ENCODE peak calls at places on chromosomes 11 and 22, in seven cellular contexts. One of them, this sample, is unnamed.

GRCh38 chr22:45896153-45896951 is 80.6 kb downstream of the WNT7B start:
- DNase-seq in GM12865: no peak
- DNase-seq in NCI-H69: no peak
- DNase-seq in NCI-H1105: no peak
- DNase-seq in GM03348: no peak
- DNase-seq in IMR-90: no peak
- DNase-seq in stimulated activated CD8-positive, alpha-beta memory T cell treated with anti-CD3 and anti-CD28 coated beads, Interleukin-4, amount 100 ng/mL, for 48 hours: no peak
- DNase-seq in this sample: no peak

GRCh38 chr11:103257360-103257759 is 148.1 kb downstream of the DYNC2H1 start:
- DNase-seq in IMR-90: peak
- DNase-seq in NCI-H1105: peak
- DNase-seq in GM12865: no peak
- DNase-seq in GM03348: peak
- DNase-seq in stimulated activated CD8-positive, alpha-beta memory T cell treated with anti-CD3 and anti-CD28 coated beads, Interleukin-4, amount 100 ng/mL, for 48 hours: no peak
- DNase-seq in NCI-H69: peak
- DNase-seq in this sample: no peak

GRCh38 chr11:2795491-2795991 is 90.0 kb downstream of the CDKN1C start:
- DNase-seq in IMR-90: no peak
- DNase-seq in NCI-H69: no peak
- DNase-seq in NCI-H1105: no peak
- DNase-seq in stimulated activated CD8-positive, alpha-beta memory T cell treated with anti-CD3 and anti-CD28 coated beads, Interleukin-4, amount 100 ng/mL, for 48 hours: no peak
- DNase-seq in GM12865: no peak
- DNase-seq in GM03348: no peak
- DNase-seq in this sample: no peak

GRCh38 chr11:112281776-112282175 is 21.1 kb upstream of the PLET1 start:
- DNase-seq in IMR-90: no peak
- DNase-seq in NCI-H1105: no peak
- DNase-seq in GM03348: no peak
- DNase-seq in stimulated activated CD8-positive, alpha-beta memory T cell treated with anti-CD3 and anti-CD28 coated beads, Interleukin-4, amount 100 ng/mL, for 48 hours: no peak
- DNase-seq in GM12865: peak
- DNase-seq in NCI-H69: peak
- DNase-seq in this sample: no peak

GRCh38 chr11:113675003-113675471 is 31.1 kb downstream of the TMPRSS5 start:
- DNase-seq in GM03348: peak
- DNase-seq in GM12865: peak
- DNase-seq in NCI-H1105: no peak
- DNase-seq in stimulated activated CD8-positive, alpha-beta memory T cell treated with anti-CD3 and anti-CD28 coated beads, Interleukin-4, amount 100 ng/mL, for 48 hours: peak
- DNase-seq in IMR-90: peak
- DNase-seq in NCI-H69: no peak
- DNase-seq in this sample: no peak

GRCh38 chr11:63829823-63830489 is 9.0 kb upstream of the MARK2 start:
- DNase-seq in GM03348: peak
- DNase-seq in NCI-H1105: no peak
- DNase-seq in stimulated activated CD8-positive, alpha-beta memory T cell treated with anti-CD3 and anti-CD28 coated beads, Interleukin-4, amount 100 ng/mL, for 48 hours: no peak
- DNase-seq in IMR-90: peak
- DNase-seq in GM12865: peak
- DNase-seq in NCI-H69: peak
- DNase-seq in this sample: no peak

GRCh38 chr11:113401718-113402117 is 14.1 kb downstream of the ANKK1 start:
- DNase-seq in IMR-90: no peak
- DNase-seq in NCI-H69: peak
- DNase-seq in GM12865: no peak
- DNase-seq in GM03348: no peak
- DNase-seq in NCI-H1105: peak
- DNase-seq in stimulated activated CD8-positive, alpha-beta memory T cell treated with anti-CD3 and anti-CD28 coated beads, Interleukin-4, amount 100 ng/mL, for 48 hours: no peak
- DNase-seq in this sample: no peak

GRCh38 chr22:32695451-32695891 is 106.0 kb upstream of the TIMP3 start:
- DNase-seq in stimulated activated CD8-positive, alpha-beta memory T cell treated with anti-CD3 and anti-CD28 coated beads, Interleukin-4, amount 100 ng/mL, for 48 hours: no peak
- DNase-seq in NCI-H1105: no peak
- DNase-seq in IMR-90: peak
- DNase-seq in NCI-H69: no peak
- DNase-seq in GM03348: peak
- DNase-seq in GM12865: no peak
- DNase-seq in this sample: no peak

GRCh38 chr22:36226189-36226588 is 13.1 kb downstream of the APOL2 start:
- DNase-seq in NCI-H69: no peak
- DNase-seq in stimulated activated CD8-positive, alpha-beta memory T cell treated with anti-CD3 and anti-CD28 coated beads, Interleukin-4, amount 100 ng/mL, for 48 hours: peak
- DNase-seq in NCI-H1105: no peak
- DNase-seq in GM03348: no peak
- DNase-seq in GM12865: no peak
- DNase-seq in IMR-90: no peak
- DNase-seq in this sample: no peak

GRCh38 chr11:77879218-77879617 is 58.3 kb downstream of the AAMDC start:
- DNase-seq in GM12865: peak
- DNase-seq in stimulated activated CD8-positive, alpha-beta memory T cell treated with anti-CD3 and anti-CD28 coated beads, Interleukin-4, amount 100 ng/mL, for 48 hours: no peak
- DNase-seq in NCI-H69: peak
- DNase-seq in GM03348: no peak
- DNase-seq in IMR-90: peak
- DNase-seq in NCI-H1105: peak
- DNase-seq in this sample: no peak

GRCh38 chr22:46317646-46318045 is 17.9 kb upstream of the TRMU start:
- DNase-seq in NCI-H1105: no peak
- DNase-seq in stimulated activated CD8-positive, alpha-beta memory T cell treated with anti-CD3 and anti-CD28 coated beads, Interleukin-4, amount 100 ng/mL, for 48 hours: no peak
- DNase-seq in IMR-90: no peak
- DNase-seq in GM12865: no peak
- DNase-seq in GM03348: no peak
- DNase-seq in NCI-H69: no peak
- DNase-seq in this sample: no peak

GRCh38 chr11:91173701-91174100 is 950.9 kb upstream of the CHORDC1 start:
- DNase-seq in IMR-90: peak
- DNase-seq in GM12865: no peak
- DNase-seq in stimulated activated CD8-positive, alpha-beta memory T cell treated with anti-CD3 and anti-CD28 coated beads, Interleukin-4, amount 100 ng/mL, for 48 hours: no peak
- DNase-seq in GM03348: no peak
- DNase-seq in NCI-H69: no peak
- DNase-seq in NCI-H1105: no peak
- DNase-seq in this sample: no peak

GRCh38 chr11:122343247-122343646 is 227.2 kb upstream of the BLID start:
- DNase-seq in GM12865: no peak
- DNase-seq in NCI-H69: no peak
- DNase-seq in IMR-90: no peak
- DNase-seq in GM03348: peak
- DNase-seq in stimulated activated CD8-positive, alpha-beta memory T cell treated with anti-CD3 and anti-CD28 coated beads, Interleukin-4, amount 100 ng/mL, for 48 hours: no peak
- DNase-seq in NCI-H1105: no peak
- DNase-seq in this sample: no peak

GRCh38 chr11:64192429-64192828 is 6.5 kb downstream of the STIP1 start:
- DNase-seq in NCI-H69: no peak
- DNase-seq in IMR-90: no peak
- DNase-seq in GM03348: no peak
- DNase-seq in stimulated activated CD8-positive, alpha-beta memory T cell treated with anti-CD3 and anti-CD28 coated beads, Interleukin-4, amount 100 ng/mL, for 48 hours: no peak
- DNase-seq in GM12865: no peak
- DNase-seq in NCI-H1105: no peak
- DNase-seq in this sample: no peak

GRCh38 chr22:41197808-41198585 is 7.1 kb upstream of the L3MBTL2 start:
- DNase-seq in NCI-H69: peak
- DNase-seq in GM12865: no peak
- DNase-seq in IMR-90: no peak
- DNase-seq in GM03348: no peak
- DNase-seq in stimulated activated CD8-positive, alpha-beta memory T cell treated with anti-CD3 and anti-CD28 coated beads, Interleukin-4, amount 100 ng/mL, for 48 hours: peak
- DNase-seq in NCI-H1105: peak
- DNase-seq in this sample: no peak

GRCh38 chr11:18145025-18145424 is 12.7 kb downstream of the MRGPRX3 start:
- DNase-seq in GM12865: no peak
- DNase-seq in NCI-H69: no peak
- DNase-seq in IMR-90: no peak
- DNase-seq in NCI-H1105: no peak
- DNase-seq in GM03348: no peak
- DNase-seq in stimulated activated CD8-positive, alpha-beta memory T cell treated with anti-CD3 and anti-CD28 coated beads, Interleukin-4, amount 100 ng/mL, for 48 hours: no peak
- DNase-seq in this sample: no peak

GRCh38 chr11:32615422-32615821 is 31.8 kb downstream of the EIF3M start:
- DNase-seq in NCI-H69: no peak
- DNase-seq in GM12865: no peak
- DNase-seq in GM03348: no peak
- DNase-seq in NCI-H1105: no peak
- DNase-seq in IMR-90: no peak
- DNase-seq in stimulated activated CD8-positive, alpha-beta memory T cell treated with anti-CD3 and anti-CD28 coated beads, Interleukin-4, amount 100 ng/mL, for 48 hours: no peak
- DNase-seq in this sample: no peak

GRCh38 chr11:28727254-28727653 is 619.1 kb downstream of the METTL15 start:
- DNase-seq in GM12865: no peak
- DNase-seq in GM03348: peak
- DNase-seq in NCI-H69: no peak
- DNase-seq in NCI-H1105: no peak
- DNase-seq in stimulated activated CD8-positive, alpha-beta memory T cell treated with anti-CD3 and anti-CD28 coated beads, Interleukin-4, amount 100 ng/mL, for 48 hours: no peak
- DNase-seq in IMR-90: peak
- DNase-seq in this sample: no peak

GRCh38 chr11:58927393-58928081 is 11.8 kb upstream of the GLYATL1 start:
- DNase-seq in GM03348: peak
- DNase-seq in IMR-90: peak
- DNase-seq in NCI-H1105: no peak
- DNase-seq in GM12865: no peak
- DNase-seq in NCI-H69: peak
- DNase-seq in stimulated activated CD8-positive, alpha-beta memory T cell treated with anti-CD3 and anti-CD28 coated beads, Interleukin-4, amount 100 ng/mL, for 48 hours: no peak
- DNase-seq in this sample: no peak

GRCh38 chr22:48857202-48857805 is 970.4 kb downstream of the BRD1 start:
- DNase-seq in stimulated activated CD8-positive, alpha-beta memory T cell treated with anti-CD3 and anti-CD28 coated beads, Interleukin-4, amount 100 ng/mL, for 48 hours: no peak
- DNase-seq in NCI-H1105: no peak
- DNase-seq in GM12865: no peak
- DNase-seq in NCI-H69: no peak
- DNase-seq in GM03348: no peak
- DNase-seq in IMR-90: no peak
- DNase-seq in this sample: no peak

GRCh38 chr11:58919980-58920379 is 19.3 kb upstream of the GLYATL1 start:
- DNase-seq in GM12865: no peak
- DNase-seq in stimulated activated CD8-positive, alpha-beta memory T cell treated with anti-CD3 and anti-CD28 coated beads, Interleukin-4, amount 100 ng/mL, for 48 hours: no peak
- DNase-seq in NCI-H69: peak
- DNase-seq in IMR-90: no peak
- DNase-seq in NCI-H1105: no peak
- DNase-seq in GM03348: no peak
- DNase-seq in this sample: no peak